ENCODE peak calls at places on chromosomes 7 and 10, in eight cellular contexts. C is T-helper 2 cell treated with Interferon-gamma antibody and Interleukin-4, amounts not matched to agents 5 μg/mL and 100 μg/mL, for 36 hours; K is tibial nerve; M is A549; I is GM04504; Q is Caki2; T is AG04450; W is memory B cell. Z is an unnamed sample.
A peak's percentile ranks its signal among the peaks of the same experiment; 100 is the strongest.

GRCh38 chr7:30226593-30227268 is 57.7 kb upstream of the ZNRF2 start:
- DNase-seq in C (no peak), K (no peak), M (peak; percentile 58), I (no peak), Q (peak; percentile 26), T (no peak), W (no peak), Z (no peak)

GRCh38 chr7:22884911-22885823 is 62.5 kb upstream of the TOMM7 start:
- DNase-seq in C (no peak), K (no peak), M (no peak), I (no peak), Q (no peak), T (no peak), W (no peak), Z (peak; percentile 18)

GRCh38 chr7:106775552-106775936 is 89.5 kb upstream of the PIK3CG start:
- DNase-seq in C (no peak), K (no peak), M (peak; percentile 47), I (peak; percentile 57), Q (peak; percentile 78), T (no peak), W (no peak), Z (no peak)

GRCh38 chr7:89334785-89335184 is 539.2 kb upstream of the TEX47 start:
- DNase-seq in C (no peak), K (no peak), M (no peak), I (no peak), Q (no peak), T (no peak), W (no peak), Z (no peak)

GRCh38 chr7:46707973-46708372 is 786.9 kb upstream of the IGFBP3 start:
- DNase-seq in C (no peak), K (no peak), M (no peak), I (no peak), Q (peak; percentile 54), T (no peak), W (no peak), Z (no peak)

GRCh38 chr10:113735913-113736312 is 15.6 kb upstream of the PLEKHS1 start:
- DNase-seq in C (no peak), K (no peak), M (peak; percentile 16), I (no peak), Q (no peak), T (no peak), W (no peak), Z (no peak)

GRCh38 chr10:69406302-69406811 is 10.4 kb downstream of the TACR2 start:
- DNase-seq in C (no peak), K (no peak), M (no peak), I (no peak), Q (peak; percentile 38), T (no peak), W (no peak), Z (no peak)

GRCh38 chr7:23012797-23013714 is 874 bp downstream of the HYCC1 start:
- DNase-seq in C (no peak), K (no peak), M (peak; percentile 12), I (no peak), Q (peak; percentile 25), T (no peak), W (peak; percentile 30), Z (no peak)

GRCh38 chr7:88218836-88219605 is 817 bp downstream of the SRI start:
- DNase-seq in C (peak; percentile 38), K (peak; percentile 32), M (peak; percentile 25), I (no peak), Q (peak; percentile 47), T (no peak), W (peak; percentile 27), Z (peak; percentile 21)

GRCh38 chr7:124171068-124171467 is 138.2 kb upstream of the TMEM229A start:
- DNase-seq in C (no peak), K (no peak), M (no peak), I (peak; percentile 27), Q (peak; percentile 14), T (peak; percentile 37), W (no peak), Z (no peak)

GRCh38 chr7:71735961-71736556 is 604.1 kb downstream of the GALNT17 start:
- DNase-seq in C (peak; percentile 5), K (peak; percentile 48), M (peak; percentile 21), I (peak; percentile 24), Q (peak; percentile 41), T (peak; percentile 3), W (peak; percentile 23), Z (peak; percentile 44)

GRCh38 chr10:102675151-102675886 is 31.0 kb downstream of the TRIM8 start:
- DNase-seq in C (no peak), K (no peak), M (no peak), I (no peak), Q (no peak), T (no peak), W (no peak), Z (no peak)

GRCh38 chr7:2049782-2050510 is 182.8 kb downstream of the MAD1L1 start:
- DNase-seq in C (peak; percentile 25), K (no peak), M (no peak), I (no peak), Q (no peak), T (no peak), W (no peak), Z (no peak)

GRCh38 chr10:29517352-29517923 is 117.3 kb downstream of the SVIL start:
- DNase-seq in C (no peak), K (no peak), M (peak; percentile 61), I (no peak), Q (no peak), T (no peak), W (no peak), Z (no peak)

GRCh38 chr7:18495412-18496335 is at the start of gene HDAC9:
- DNase-seq in C (no peak), K (no peak), M (no peak), I (no peak), Q (peak; percentile 67), T (no peak), W (peak; percentile 34), Z (peak; percentile 5)

GRCh38 chr7:83325083-83325482 is 162.4 kb upstream of the PCLO start:
- DNase-seq in C (no peak), K (no peak), M (no peak), I (no peak), Q (no peak), T (no peak), W (no peak), Z (no peak)

GRCh38 chr10:71243756-71244637 is 31.6 kb downstream of the UNC5B start:
- DNase-seq in C (no peak), K (no peak), M (no peak), I (no peak), Q (no peak), T (no peak), W (no peak), Z (no peak)

GRCh38 chr7:27129729-27130539 is 623 bp downstream of the HOXA4 start:
- DNase-seq in C (no peak), K (no peak), M (no peak), I (no peak), Q (peak; percentile 28), T (no peak), W (peak; percentile 18), Z (no peak)

GRCh38 chr7:105017263-105018051 is 3.5 kb downstream of the KMT2E start:
- DNase-seq in C (no peak), K (no peak), M (no peak), I (no peak), Q (no peak), T (no peak), W (no peak), Z (no peak)

GRCh38 chr7:103343758-103344452 is 662 bp downstream of the DNAJC2 start:
- DNase-seq in C (peak; percentile 40), K (no peak), M (peak; percentile 23), I (peak; percentile 6), Q (peak; percentile 19), T (no peak), W (no peak), Z (peak; percentile 3)

GRCh38 chr7:24653316-24654085 is 80.2 kb downstream of the PALS2 start:
- DNase-seq in C (no peak), K (no peak), M (no peak), I (no peak), Q (no peak), T (no peak), W (no peak), Z (no peak)

GRCh38 chr10:81838950-81839349 is 36.0 kb upstream of the NRG3 start:
- DNase-seq in C (no peak), K (no peak), M (no peak), I (no peak), Q (peak; percentile 28), T (no peak), W (no peak), Z (no peak)

GRCh38 chr10:121753726-121754476 is 155.7 kb upstream of the FGFR2 start:
- DNase-seq in C (no peak), K (no peak), M (no peak), I (peak; percentile 63), Q (peak; percentile 18), T (no peak), W (no peak), Z (no peak)

GRCh38 chr7:84070101-84070500 is 124.5 kb downstream of the SEMA3A start:
- DNase-seq in C (no peak), K (no peak), M (no peak), I (no peak), Q (no peak), T (no peak), W (no peak), Z (no peak)

GRCh38 chr7:22319424-22320403 is 37.2 kb downstream of the RAPGEF5 start:
- DNase-seq in C (no peak), K (no peak), M (no peak), I (no peak), Q (no peak), T (no peak), W (no peak), Z (no peak)

GRCh38 chr10:75038335-75038734 is 73.1 kb upstream of the SAMD8 start:
- DNase-seq in C (no peak), K (no peak), M (no peak), I (no peak), Q (no peak), T (peak; percentile 20), W (no peak), Z (no peak)

GRCh38 chr7:75937958-75938786 is 23.2 kb downstream of the POR start:
- DNase-seq in C (no peak), K (peak; percentile 45), M (peak; percentile 66), I (peak; percentile 96), Q (peak; percentile 95), T (peak; percentile 75), W (no peak), Z (no peak)

GRCh38 chr7:48637382-48637781 is 287.0 kb upstream of the CDC14C start:
- DNase-seq in C (no peak), K (no peak), M (no peak), I (no peak), Q (peak; percentile 94), T (no peak), W (no peak), Z (no peak)

GRCh38 chr10:115402690-115403089 is 309.5 kb downstream of the ATRNL1 start:
- DNase-seq in C (no peak), K (no peak), M (no peak), I (peak; percentile 8), Q (no peak), T (no peak), W (no peak), Z (no peak)

GRCh38 chr7:129519464-129519863 is 17.1 kb downstream of the SMKR1 start:
- DNase-seq in C (no peak), K (no peak), M (no peak), I (no peak), Q (no peak), T (no peak), W (no peak), Z (no peak)

GRCh38 chr7:101816499-101817030 is 861 bp upstream of the CUX1 start:
- DNase-seq in C (peak; percentile 20), K (no peak), M (no peak), I (no peak), Q (peak; percentile 29), T (no peak), W (no peak), Z (peak; percentile 77)

GRCh38 chr10:23514321-23514720 is 75.4 kb downstream of the OTUD1 start:
- DNase-seq in C (peak; percentile 19), K (no peak), M (no peak), I (no peak), Q (peak; percentile 37), T (no peak), W (no peak), Z (no peak)

GRCh38 chr7:15820319-15820718 is 133.8 kb upstream of the MEOX2 start:
- DNase-seq in C (no peak), K (no peak), M (no peak), I (no peak), Q (no peak), T (no peak), W (no peak), Z (no peak)

GRCh38 chr7:35648367-35648766 is 46.6 kb downstream of the HERPUD2 start:
- DNase-seq in C (no peak), K (no peak), M (no peak), I (no peak), Q (no peak), T (no peak), W (no peak), Z (no peak)